ENCODE peak calls at places on chromosomes 16 and 17, in eight cellular contexts. M is SK-N-SH, L is GM23248, Q is stomach, O is heart left ventricle, Y is Peyer's patch, X is breast epithelium, I is K562. V is an unnamed sample. For H3K4me1, the result is how much of the 10 kb centered on the place peaks cover.

GRCh38 chr17:45940826-45941225 is 46.5 kb downstream of the MAPT start:
- DNase-seq in L (no peak), Q (peak), M (no peak), X (peak), O (no peak), I (no peak), Y (no peak), V (no peak)

GRCh38 chr17:33739714-33740113 is 446.6 kb upstream of the ASIC2 start:
- DNase-seq in L (no peak), O (no peak), Y (no peak), Q (no peak), X (no peak), I (no peak), M (no peak), V (no peak)

GRCh38 chr17:18156171-18156975 is 27.3 kb upstream of the ALKBH5 start:
- DNase-seq in X (no peak), O (no peak), Y (no peak), L (peak), M (no peak), I (peak), Q (no peak), V (peak)

GRCh38 chr17:39116224-39116623 is 35.2 kb downstream of the PLXDC1 start:
- DNase-seq in Q (no peak), Y (no peak), O (no peak), M (no peak), X (no peak), L (no peak), I (no peak), V (no peak)

GRCh38 chr16:90026135-90026534 is 6.9 kb upstream of the DBNDD1 start:
- DNase-seq in I (peak), Q (no peak), L (no peak), M (no peak), O (no peak), Y (no peak), X (no peak), V (peak)

GRCh38 chr16:12160815-12161550 is 184.4 kb downstream of the SNX29 start:
- DNase-seq in X (no peak), L (no peak), Q (no peak), M (no peak), Y (no peak), I (no peak), O (no peak), V (no peak)

GRCh38 chr17:78665952-78666920 is 89.0 kb upstream of the DNAH17 start:
- DNase-seq in L (peak), O (peak), I (peak), Y (peak), M (no peak), X (no peak), Q (no peak), V (no peak)

GRCh38 chr16:4244254-4244812 is 2.5 kb upstream of the SRL start:
- DNase-seq in Y (no peak), Q (peak), L (no peak), O (no peak), M (no peak), X (no peak), I (peak), V (no peak)

GRCh38 chr17:47099987-47100711 is 88.9 kb downstream of the CDC27 start:
- DNase-seq in O (peak), I (peak), X (peak), L (peak), Q (peak), M (peak), Y (peak), V (peak)

GRCh38 chr17:77420804-77421634 is 280.2 kb downstream of the SEC14L1 start:
- DNase-seq in L (peak), Y (peak), I (peak), Q (no peak), O (peak), M (peak), X (no peak), V (peak)

GRCh38 chr17:63701477-63702222 is 1.7 kb upstream of the LIMD2 start:
- DNase-seq in X (no peak), L (no peak), M (no peak), I (peak), Y (peak), O (no peak), Q (peak), V (peak)

GRCh38 chr16:15653227-15653626 is 3.2 kb downstream of the NDE1 start:
- DNase-seq in M (no peak), Q (no peak), L (peak), X (no peak), I (no peak), O (peak), Y (peak), V (peak)

GRCh38 chr17:77319211-77320031 is 178.7 kb downstream of the SEC14L1 start:
- DNase-seq in L (peak), O (peak), M (peak), Y (peak), Q (peak), I (peak), X (peak), V (peak)

GRCh38 chr17:65143899-65144590 is 6.9 kb downstream of the RGS9 start:
- DNase-seq in O (no peak), Y (no peak), X (no peak), Q (no peak), M (no peak), L (no peak), I (no peak), V (no peak)

GRCh38 chr17:9906616-9907015 is 1.5 kb upstream of the RCVRN start:
- DNase-seq in Y (no peak), O (no peak), X (no peak), I (no peak), M (no peak), Q (no peak), L (no peak), V (no peak)

GRCh38 chr17:40791116-40791515 is 8.6 kb downstream of the KRT28 start:
- DNase-seq in X (no peak), L (no peak), M (no peak), Y (no peak), O (no peak), Q (no peak), I (no peak), V (no peak)

GRCh38 chr16:1057252-1057932 is 15.2 kb upstream of the SSTR5 start:
- DNase-seq in I (peak), L (peak), M (peak), X (no peak), Q (peak), Y (peak), O (no peak), V (peak)

GRCh38 chr17:34386343-34386924 is 23.4 kb upstream of the CCL1 start:
- DNase-seq in M (no peak), L (no peak), X (no peak), Q (no peak), I (no peak), O (no peak), Y (no peak), V (no peak)

GRCh38 chr17:69898606-69899005 is 176.4 kb upstream of the KCNJ16 start:
- DNase-seq in L (peak), Y (no peak), I (no peak), M (no peak), Q (no peak), O (no peak), X (no peak), V (no peak)

GRCh38 chr17:65064452-65065019 is 8.0 kb upstream of the GNA13 start:
- DNase-seq in Y (no peak), X (no peak), Q (no peak), M (no peak), L (peak), I (peak), O (no peak), V (peak)

GRCh38 chr16:56424404-56424765 is 960 bp downstream of the AMFR start:
- DNase-seq in Q (no peak), L (peak), I (no peak), O (no peak), Y (no peak), M (no peak), X (no peak), V (no peak)

GRCh38 chr16:53123753-53124152 is 69.0 kb downstream of the CHD9 start:
- DNase-seq in X (no peak), I (no peak), Y (no peak), M (no peak), L (peak), O (no peak), Q (no peak), V (peak)

GRCh38 chr16:67394271-67395104 is 1.2 kb upstream of the TPPP3 start:
- DNase-seq in Q (no peak), O (no peak), X (no peak), M (no peak), L (peak), Y (peak), I (no peak), V (peak)

GRCh38 chr17:39700148-39700987 is 504 bp downstream of the ERBB2 start:
- DNase-seq in M (no peak), I (no peak), X (no peak), Q (no peak), Y (no peak), L (peak), O (no peak), V (peak)

GRCh38 chr17:29449865-29450671 is 59.9 kb downstream of the TAOK1 start:
- DNase-seq in Q (no peak), I (no peak), Y (no peak), X (no peak), M (no peak), L (no peak), O (no peak), V (no peak)

GRCh38 chr16:65667013-65667578 is 545.2 kb upstream of the CDH11 start:
- DNase-seq in Y (no peak), O (no peak), X (no peak), L (peak), M (no peak), I (peak), Q (no peak), V (no peak)

GRCh38 chr17:60039096-60039495 is 39.6 kb downstream of the HEATR6 start:
- DNase-seq in X (no peak), I (peak), Y (no peak), O (no peak), Q (no peak), M (no peak), L (no peak), V (no peak)

GRCh38 chr17:47983492-47984223 is 12.7 kb downstream of the CDK5RAP3 start:
- DNase-seq in X (no peak), I (no peak), Y (no peak), O (peak), Q (no peak), L (peak), M (no peak), V (peak)

GRCh38 chr16:57739756-57740422 is 4.3 kb downstream of the KATNB1 start:
- DNase-seq in O (no peak), I (no peak), L (no peak), Q (no peak), X (no peak), Y (no peak), M (no peak), V (peak)

GRCh38 chr16:7303014-7303676 is 29.5 kb upstream of the RBFOX1 start:
- DNase-seq in I (no peak), O (no peak), M (peak), Y (no peak), L (no peak), Q (no peak), X (no peak), V (no peak)

GRCh38 chr17:63700528-63701441 is 860 bp upstream of the LIMD2 start:
- DNase-seq in M (peak), O (peak), X (no peak), I (no peak), Y (peak), Q (peak), L (peak), V (peak)

GRCh38 chr16:985237-985636 is 3.7 kb downstream of the SOX8 start:
- DNase-seq in X (no peak), Q (no peak), M (no peak), L (no peak), I (no peak), O (no peak), Y (no peak), V (no peak)

GRCh38 chr16:14640538-14640937 is 7.8 kb downstream of the BFAR start:
- DNase-seq in M (no peak), I (no peak), Q (no peak), L (no peak), X (no peak), Y (peak), O (no peak), V (no peak)

GRCh38 chr17:17905036-17905320 is 67.2 kb downstream of the TOM1L2 start:
- DNase-seq in O (no peak), I (no peak), Y (no peak), X (no peak), L (no peak), M (no peak), Q (no peak), V (peak)

GRCh38 chr17:37698132-37698615 is 46.7 kb downstream of the HNF1B start:
- DNase-seq in M (no peak), L (peak), X (no peak), I (no peak), Q (no peak), Y (no peak), O (no peak), V (peak)

DNA sequence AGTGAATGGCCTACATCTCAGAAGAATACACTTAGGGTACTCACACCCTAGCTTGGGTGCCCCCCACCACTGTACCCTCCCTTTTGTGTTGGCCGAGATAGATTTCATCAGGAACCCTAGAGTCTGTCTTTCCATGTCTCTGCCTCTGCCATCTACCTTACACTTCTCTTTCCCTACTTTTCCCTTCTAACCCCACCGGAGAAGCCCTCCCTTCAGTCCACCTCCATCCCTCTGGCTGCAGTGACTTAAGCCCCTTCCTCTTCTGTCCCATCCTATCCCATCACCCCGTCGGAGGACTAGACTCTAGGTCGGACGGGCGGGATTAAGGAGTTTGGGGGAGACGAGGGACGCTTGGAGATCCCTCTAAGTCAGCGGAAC is 213 bp downstream of the DLG4 start:
- DNase-seq in Q (no peak), Y (no peak), I (no peak), X (no peak), O (no peak), M (no peak), L (no peak), V (peak)
- H3K4me1 ChIP-seq in Q (half or more), Y (under half), I (under half), X (under half), O (under half), M (half or more), L (under half), V (half or more)

DNA sequence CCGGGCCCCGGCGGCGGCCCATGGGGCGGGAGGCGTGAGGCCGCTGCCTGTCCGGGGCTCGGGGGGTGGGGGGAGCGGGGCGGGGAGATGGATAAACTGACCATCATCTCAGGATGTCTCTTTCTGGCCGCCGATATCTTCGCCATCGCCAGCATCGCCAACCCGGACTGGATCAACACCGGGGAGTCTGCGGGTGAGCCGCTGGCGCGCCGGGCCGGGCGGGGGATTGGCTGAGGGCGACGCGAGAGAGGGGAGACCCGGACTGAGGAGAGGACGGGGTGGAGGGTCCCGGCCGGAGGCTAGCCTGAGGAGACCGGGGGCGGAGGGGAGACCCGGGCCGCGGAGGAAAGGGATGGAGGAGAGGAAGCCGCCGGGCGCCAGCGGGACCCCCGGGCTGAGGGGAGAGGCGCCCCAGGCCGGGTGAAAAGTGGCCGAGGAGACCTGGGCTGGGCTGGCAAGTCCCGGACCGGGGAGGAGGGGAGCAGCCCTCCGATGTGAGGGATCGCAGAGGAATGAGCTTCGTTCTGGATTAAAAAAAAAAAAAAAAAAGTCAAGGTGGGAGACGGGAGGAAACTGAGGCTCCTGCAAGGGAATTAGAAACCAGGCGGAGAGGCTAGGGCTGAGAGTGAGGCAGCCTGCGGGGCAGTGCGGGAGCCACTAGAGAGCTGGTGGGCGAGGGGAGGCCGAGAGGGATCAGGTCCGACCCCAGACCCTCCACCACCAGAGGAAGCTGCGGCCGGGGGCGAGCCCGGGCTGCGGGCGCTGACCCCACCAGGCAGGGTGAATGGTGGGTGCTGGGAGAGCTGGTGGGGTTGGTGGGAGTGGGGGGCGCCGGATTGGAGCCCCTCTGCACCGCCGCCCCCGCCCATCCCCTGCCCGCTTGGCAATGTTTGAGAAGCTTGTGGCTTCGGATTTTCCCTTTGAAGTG is 568 bp downstream of the MOSMO start:
- DNase-seq in Y (peak), X (no peak), O (peak), L (peak), Q (no peak), M (peak), I (peak), V (peak)
- H3K4me1 ChIP-seq in Y (under half), X (under half), O (under half), L (under half), Q (under half), M (under half), I (under half), V (under half)

GRCh38 chr17:80771612-80772005 is 220.0 kb upstream of the CHMP6 start:
- DNase-seq in Q (no peak), O (no peak), X (no peak), M (no peak), L (no peak), Y (no peak), I (no peak), V (no peak)

GRCh38 chr17:80769516-80769915 is 222.1 kb upstream of the CHMP6 start:
- DNase-seq in L (no peak), Q (no peak), O (no peak), Y (no peak), I (no peak), M (no peak), X (no peak), V (peak)

GRCh38 chr17:80772906-80773242 is 218.8 kb upstream of the CHMP6 start:
- DNase-seq in O (no peak), M (no peak), X (no peak), Q (no peak), Y (no peak), L (no peak), I (no peak), V (no peak)

GRCh38 chr17:80769936-80770625 is 221.6 kb upstream of the CHMP6 start:
- DNase-seq in Q (no peak), Y (no peak), O (no peak), I (no peak), X (no peak), L (no peak), M (no peak), V (no peak)

DNA sequence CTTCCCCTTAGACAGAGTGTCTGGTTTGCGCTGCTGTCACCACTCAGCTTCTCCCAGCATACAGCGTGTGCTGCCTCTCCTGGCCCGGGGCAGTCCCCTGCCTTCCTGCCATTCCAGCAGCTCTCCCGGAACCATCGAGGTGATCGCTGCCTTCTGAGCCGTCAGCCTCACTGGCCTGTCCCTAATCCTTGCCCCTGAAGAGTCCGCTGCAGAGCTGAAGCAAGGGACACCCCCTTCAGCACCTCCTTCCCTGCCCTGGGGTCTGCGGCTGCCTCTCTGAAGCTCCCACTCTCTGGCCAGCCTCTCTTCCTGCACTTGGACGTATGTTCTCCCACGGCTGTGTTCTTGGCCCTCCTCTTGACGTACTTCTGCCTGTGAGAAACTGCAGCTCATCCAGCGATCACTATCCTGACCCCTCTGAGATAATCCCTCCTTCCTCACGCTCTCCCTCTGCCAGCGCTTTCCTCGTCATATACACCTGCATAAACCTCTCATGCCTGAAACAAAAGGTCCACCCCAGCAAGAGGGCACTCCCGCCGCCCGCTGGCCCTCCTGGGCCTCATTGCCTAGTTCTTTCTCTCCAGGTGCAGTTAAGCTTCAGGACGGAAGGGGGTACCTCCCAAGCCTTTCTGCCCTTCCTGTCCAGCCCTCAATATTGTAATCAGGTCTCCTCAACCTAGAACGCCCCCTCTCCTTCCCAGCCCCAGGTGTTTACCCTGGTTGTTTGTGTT is 220.6 kb upstream of the CHMP6 start:
- DNase-seq in Q (no peak), L (no peak), Y (no peak), I (no peak), M (no peak), X (no peak), O (no peak), V (no peak)
- H3K4me1 ChIP-seq in Q (under half), L (under half), Y (under half), I (under half), M (under half), X (under half), O (under half), V (under half)

GRCh38 chr16:82700541-82701240 is 73.9 kb downstream of the CDH13 start:
- DNase-seq in X (no peak), O (no peak), I (no peak), L (peak), Q (no peak), M (no peak), Y (no peak), V (peak)
- H3K4me1 ChIP-seq in X (under half), O (under half), I (under half), L (under half), Q (under half), M (under half), Y (under half), V (under half)

GRCh38 chr16:49483251-49483650 is 109.6 kb downstream of the C16orf78 start:
- DNase-seq in O (no peak), L (no peak), X (no peak), I (no peak), Q (no peak), M (no peak), Y (peak), V (peak)

GRCh38 chr16:49483651-49484451 is 110.2 kb downstream of the C16orf78 start:
- DNase-seq in O (no peak), Y (peak), Q (no peak), L (no peak), X (no peak), M (no peak), I (no peak), V (peak)

GRCh38 chr16:49484936-49485335 is 111.3 kb downstream of the C16orf78 start:
- DNase-seq in L (no peak), Q (no peak), O (no peak), X (no peak), I (no peak), Y (no peak), M (no peak), V (peak)

GRCh38 chr16:49484454-49484853 is 110.8 kb downstream of the C16orf78 start:
- DNase-seq in O (peak), X (peak), M (peak), Y (peak), L (peak), I (peak), Q (peak), V (peak)

DNA sequence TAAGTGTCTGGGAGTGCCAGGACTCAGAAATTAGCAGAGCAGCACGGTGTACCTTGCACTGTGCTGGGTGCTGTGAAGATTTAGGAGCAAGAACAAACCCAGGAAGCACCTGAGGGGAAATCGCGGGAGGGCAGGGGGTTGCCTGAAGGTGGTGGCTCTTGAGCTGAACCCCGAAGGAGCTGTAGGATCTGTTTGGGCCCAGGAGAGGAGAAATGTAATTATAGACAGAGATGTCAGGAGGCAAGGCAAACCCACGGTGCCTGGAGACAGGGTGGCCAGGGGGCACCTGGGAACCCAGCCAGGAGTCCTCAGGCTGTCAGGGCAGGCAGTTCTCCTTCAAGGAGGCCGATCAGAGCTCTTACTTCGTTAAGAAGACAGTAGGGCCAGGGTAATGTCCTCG is 109.1 kb downstream of the C16orf78 start:
- DNase-seq in X (no peak), I (no peak), O (no peak), L (no peak), Y (peak), M (no peak), Q (no peak), V (no peak)
- H3K4me1 ChIP-seq in X (under half), I (under half), O (under half), L (under half), Y (under half), M (under half), Q (under half), V (under half)